ENCODE peak calls at places on chromosome 4, in five cellular contexts. Q, A, G, T and R are unnamed samples.

GRCh38 chr4:174398728-174399127 is 115.0 kb downstream of the CEP44 start:
- DNase-seq in T (no peak), Q (no peak), G (no peak), A (peak; percentile 70), R (no peak)

GRCh38 chr4:53914313-53915016 is 149.9 kb downstream of the CHIC2 start:
- DNase-seq in T (no peak), A (peak; percentile 81), Q (no peak), G (no peak), R (peak; percentile 61)

GRCh38 chr4:29037501-29037900 is 1682.7 kb upstream of the PCDH7 start:
- DNase-seq in A (no peak), T (no peak), G (no peak), Q (no peak), R (no peak)

GRCh38 chr4:116027311-116027710 is 913.9 kb upstream of the NDST4 start:
- DNase-seq in A (no peak), T (no peak), G (no peak), Q (no peak), R (no peak)

GRCh38 chr4:99414401-99414800 is 20.7 kb downstream of the ADH7 start:
- DNase-seq in G (no peak), T (no peak), Q (no peak), A (no peak), R (no peak)

GRCh38 chr4:39375478-39375877 is 9.3 kb upstream of the RFC1 start:
- DNase-seq in G (no peak), Q (no peak), T (no peak), A (no peak), R (no peak)

GRCh38 chr4:36226430-36227227 is 17.7 kb downstream of the ARAP2 start:
- DNase-seq in G (no peak), T (no peak), Q (no peak), A (no peak), R (no peak)

GRCh38 chr4:150160473-150160872 is 82.2 kb downstream of the DCLK2 start:
- DNase-seq in T (no peak), A (peak; percentile 54), G (no peak), Q (no peak), R (no peak)

GRCh38 chr4:2048831-2049230 is 10.3 kb upstream of the NAT8L start:
- DNase-seq in T (no peak), A (no peak), Q (no peak), G (no peak), R (no peak)

GRCh38 chr4:16269742-16270522 is 43.7 kb upstream of the TAPT1 start:
- DNase-seq in Q (no peak), A (peak; percentile 89), G (peak; percentile 94), T (no peak), R (peak; percentile 77)

GRCh38 chr4:38131371-38132139 is 171.4 kb downstream of the PTTG2 start:
- DNase-seq in A (peak; percentile 45), T (no peak), Q (no peak), G (no peak), R (no peak)